ENCODE peak calls at places on chromosomes 11 and 22, in four cellular contexts. T is left ventricle myocardium inferior; V is activated CD8-positive, alpha-beta memory T cell treated with anti-CD3 and anti-CD28 coated beads for 4 hours; M is stimulated activated CD8-positive, alpha-beta memory T cell treated with anti-CD3 and anti-CD28 coated beads, Interleukin-2, amount 100 ng/mL, for 1 hour. I is an unnamed sample.

GRCh38 chr11:22472306-22472705 is 134.1 kb downstream of the SLC17A6 start:
- DNase-seq in T (no peak), V (no peak), M (no peak), I (no peak)

GRCh38 chr11:60594998-60595637 is 79.9 kb downstream of the MS4A13 start:
- DNase-seq in T (no peak), V (no peak), M (no peak), I (no peak)

GRCh38 chr11:99069831-99070444 is 49.2 kb downstream of the CNTN5 start:
- DNase-seq in T (no peak), V (no peak), M (no peak), I (no peak)

GRCh38 chr11:61793084-61793828 is 545 bp downstream of the FEN1 start:
- DNase-seq in T (no peak), V (no peak), M (no peak), I (no peak)

GRCh38 chr11:115905331-115905730 is 401.1 kb upstream of the CADM1 start:
- DNase-seq in T (no peak), V (no peak), M (no peak), I (no peak)

GRCh38 chr11:15179167-15179566 is 64.4 kb downstream of the INSC start:
- DNase-seq in T (no peak), V (no peak), M (no peak), I (no peak)

GRCh38 chr22:37340331-37341262 is 58.3 kb downstream of the CYTH4 start:
- DNase-seq in T (no peak), V (no peak), M (no peak), I (no peak)

GRCh38 chr11:13098067-13098466 is 89.0 kb downstream of the RASSF10 start:
- DNase-seq in T (no peak), V (no peak), M (no peak), I (no peak)

GRCh38 chr11:118820412-118821357 is 29.7 kb upstream of the DDX6 start:
- DNase-seq in T (peak), V (no peak), M (no peak), I (peak)

GRCh38 chr11:9250139-9250582 is 15.0 kb downstream of the DENND5A start:
- DNase-seq in T (no peak), V (no peak), M (no peak), I (no peak)

GRCh38 chr11:72631806-72632731 is 42.2 kb downstream of the PDE2A start:
- DNase-seq in T (peak), V (no peak), M (no peak), I (no peak)

GRCh38 chr11:134951305-134951700 is 539.3 kb upstream of the B3GAT1 start:
- DNase-seq in T (no peak), V (no peak), M (no peak), I (no peak)

GRCh38 chr11:1381793-1382425 is 7.8 kb upstream of the BRSK2 start:
- DNase-seq in T (no peak), V (no peak), M (no peak), I (no peak)

GRCh38 chr11:124172076-124172475 is 11.1 kb upstream of the OR10D3 start:
- DNase-seq in T (no peak), V (no peak), M (no peak), I (no peak)

GRCh38 chr11:128290106-128290840 is 297.1 kb downstream of the ETS1 start:
- DNase-seq in T (peak), V (peak), M (peak), I (no peak)

GRCh38 chr22:35586771-35587170 is 30.4 kb downstream of the MB start:
- DNase-seq in T (no peak), V (no peak), M (no peak), I (no peak)

GRCh38 chr11:67379061-67380058 is 6.0 kb upstream of the CLCF1 start:
- DNase-seq in T (no peak), V (no peak), M (no peak), I (no peak)

GRCh38 chr11:86473991-86474833 is 99.5 kb downstream of the CCDC81 start:
- DNase-seq in T (peak), V (no peak), M (no peak), I (no peak)

GRCh38 chr22:39453765-39454378 is 2.9 kb upstream of the MGAT3 start:
- DNase-seq in T (no peak), V (no peak), M (no peak), I (no peak)

GRCh38 chr11:86592659-86593451 is 79.6 kb downstream of the ME3 start:
- DNase-seq in T (no peak), V (peak), M (peak), I (peak)

GRCh38 chr11:14235701-14236100 is 123.3 kb downstream of the RRAS2 start:
- DNase-seq in T (no peak), V (no peak), M (no peak), I (no peak)

GRCh38 chr11:119453881-119454280 is 30.9 kb upstream of the THY1 start:
- DNase-seq in T (no peak), V (no peak), M (no peak), I (no peak)

GRCh38 chr11:35911013-35911412 is 32.8 kb upstream of the LDLRAD3 start:
- DNase-seq in T (no peak), V (no peak), M (no peak), I (no peak)

GRCh38 chr11:1231396-1232327 is 8.8 kb downstream of the MUC5B start:
- DNase-seq in T (no peak), V (no peak), M (no peak), I (no peak)

GRCh38 chr22:24772493-24773220 is 1.9 kb downstream of the PIWIL3 start:
- DNase-seq in T (no peak), V (no peak), M (no peak), I (no peak)

GRCh38 chr11:129317564-129317963 is 58.1 kb upstream of the BARX2 start:
- DNase-seq in T (no peak), V (no peak), M (no peak), I (no peak)

GRCh38 chr11:69297926-69298777 is 4.2 kb downstream of the MYEOV start:
- DNase-seq in T (peak), V (no peak), M (no peak), I (peak)

GRCh38 chr11:2039198-2039759 is 41.6 kb upstream of the H19 start:
- DNase-seq in T (no peak), V (no peak), M (no peak), I (no peak)

GRCh38 chr22:38953577-38954413 is 3.6 kb upstream of the APOBEC3A start:
- DNase-seq in T (no peak), V (peak), M (no peak), I (no peak)

GRCh38 chr11:100682247-100682969 is 4.7 kb upstream of the ARHGAP42 start:
- DNase-seq in T (no peak), V (no peak), M (no peak), I (no peak)

GRCh38 chr22:50165438-50166123 is 5.0 kb upstream of the PANX2 start:
- DNase-seq in T (no peak), V (no peak), M (no peak), I (no peak)

GRCh38 chr11:76672431-76673163 is 2.0 kb upstream of the LRRC32 start:
- DNase-seq in T (no peak), V (peak), M (no peak), I (no peak)

GRCh38 chr22:50575426-50575941 is 2.7 kb downstream of the CPT1B start:
- DNase-seq in T (no peak), V (no peak), M (no peak), I (no peak)

GRCh38 chr11:72229925-72230763 is 5.6 kb downstream of the INPPL1 start:
- DNase-seq in T (no peak), V (no peak), M (no peak), I (no peak)

GRCh38 chr22:47177334-47177815 is 414.9 kb downstream of the TBC1D22A start:
- DNase-seq in T (no peak), V (no peak), M (no peak), I (no peak)

GRCh38 chr11:83004855-83005556 is 66.7 kb downstream of the RAB30 start:
- DNase-seq in T (no peak), V (no peak), M (no peak), I (no peak)